ENCODE peak calls at places on chromosomes 16 and 17, in six cellular contexts. One of them, this sample, is unnamed.

GRCh38 chr16:84340305-84341040 is 27.9 kb upstream of the ATP2C2 start:
- DNase-seq in stomach: no peak
- DNase-seq in astrocyte of the hippocampus: no peak
- DNase-seq in ureter: peak; percentile 65
- DNase-seq in cardiac muscle cell: no peak
- DNase-seq in right lobe of liver: no peak
- DNase-seq in this sample: no peak

GRCh38 chr16:4261557-4262172 is 11.2 kb downstream of the TFAP4 start:
- DNase-seq in ureter: no peak
- DNase-seq in right lobe of liver: no peak
- DNase-seq in cardiac muscle cell: peak; percentile 66
- DNase-seq in astrocyte of the hippocampus: peak; percentile 33
- DNase-seq in stomach: no peak
- DNase-seq in this sample: no peak

GRCh38 chr17:81354944-81355327 is 40.3 kb upstream of the BAHCC1 start:
- DNase-seq in ureter: no peak
- DNase-seq in astrocyte of the hippocampus: no peak
- DNase-seq in right lobe of liver: no peak
- DNase-seq in stomach: no peak
- DNase-seq in cardiac muscle cell: no peak
- DNase-seq in this sample: no peak

GRCh38 chr16:30741461-30741914 is 6.7 kb upstream of the PHKG2 start:
- DNase-seq in right lobe of liver: peak; percentile 73
- DNase-seq in stomach: peak; percentile 72
- DNase-seq in cardiac muscle cell: peak; percentile 64
- DNase-seq in ureter: peak; percentile 84
- DNase-seq in astrocyte of the hippocampus: peak; percentile 95
- DNase-seq in this sample: no peak

GRCh38 chr16:77376358-77376757 is 58.5 kb downstream of the ADAMTS18 start:
- DNase-seq in ureter: no peak
- DNase-seq in stomach: no peak
- DNase-seq in right lobe of liver: no peak
- DNase-seq in cardiac muscle cell: no peak
- DNase-seq in astrocyte of the hippocampus: no peak
- DNase-seq in this sample: no peak

GRCh38 chr16:8878523-8878911 is 3.6 kb upstream of the LITAFD start:
- DNase-seq in right lobe of liver: no peak
- DNase-seq in stomach: no peak
- DNase-seq in cardiac muscle cell: no peak
- DNase-seq in ureter: no peak
- DNase-seq in astrocyte of the hippocampus: no peak
- DNase-seq in this sample: no peak

GRCh38 chr17:8430966-8431365 is 4.7 kb upstream of the NDEL1 start:
- DNase-seq in right lobe of liver: peak; percentile 92
- DNase-seq in cardiac muscle cell: no peak
- DNase-seq in astrocyte of the hippocampus: peak; percentile 84
- DNase-seq in stomach: no peak
- DNase-seq in ureter: no peak
- DNase-seq in this sample: no peak

GRCh38 chr17:50261051-50261915 is 13.0 kb upstream of the TMEM92 start:
- DNase-seq in right lobe of liver: no peak
- DNase-seq in stomach: no peak
- DNase-seq in ureter: no peak
- DNase-seq in cardiac muscle cell: no peak
- DNase-seq in astrocyte of the hippocampus: no peak
- DNase-seq in this sample: no peak

GRCh38 chr16:73017321-73017720 is 30.6 kb downstream of the ZFHX3 start:
- DNase-seq in ureter: no peak
- DNase-seq in right lobe of liver: no peak
- DNase-seq in astrocyte of the hippocampus: no peak
- DNase-seq in cardiac muscle cell: no peak
- DNase-seq in stomach: peak; percentile 37
- DNase-seq in this sample: no peak

GRCh38 chr17:64491034-64491860 is 5.6 kb downstream of the POLG2 start:
- DNase-seq in cardiac muscle cell: no peak
- DNase-seq in ureter: no peak
- DNase-seq in astrocyte of the hippocampus: peak; percentile 54
- DNase-seq in stomach: no peak
- DNase-seq in right lobe of liver: no peak
- DNase-seq in this sample: no peak

GRCh38 chr17:57938061-57938502 is 17.1 kb downstream of the CUEDC1 start:
- DNase-seq in stomach: no peak
- DNase-seq in right lobe of liver: no peak
- DNase-seq in ureter: no peak
- DNase-seq in astrocyte of the hippocampus: no peak
- DNase-seq in cardiac muscle cell: no peak
- DNase-seq in this sample: no peak

GRCh38 chr16:10744370-10745030 is 858 bp downstream of the NUBP1 start:
- DNase-seq in right lobe of liver: peak; percentile 42
- DNase-seq in cardiac muscle cell: no peak
- DNase-seq in stomach: no peak
- DNase-seq in ureter: no peak
- DNase-seq in astrocyte of the hippocampus: no peak
- DNase-seq in this sample: no peak

GRCh38 chr16:88070341-88070740 is 119.1 kb downstream of the BANP start:
- DNase-seq in ureter: no peak
- DNase-seq in astrocyte of the hippocampus: no peak
- DNase-seq in stomach: no peak
- DNase-seq in right lobe of liver: no peak
- DNase-seq in cardiac muscle cell: no peak
- DNase-seq in this sample: no peak

GRCh38 chr16:88726408-88726749 is 20.1 kb downstream of the CTU2 start:
- DNase-seq in stomach: no peak
- DNase-seq in cardiac muscle cell: no peak
- DNase-seq in astrocyte of the hippocampus: no peak
- DNase-seq in ureter: no peak
- DNase-seq in right lobe of liver: no peak
- DNase-seq in this sample: no peak

GRCh38 chr16:74279805-74280204 is 16.8 kb upstream of the PSMD7 start:
- DNase-seq in cardiac muscle cell: no peak
- DNase-seq in ureter: no peak
- DNase-seq in stomach: no peak
- DNase-seq in right lobe of liver: no peak
- DNase-seq in astrocyte of the hippocampus: no peak
- DNase-seq in this sample: no peak

GRCh38 chr17:75587718-75588545 is at the start of gene MYO15B:
- DNase-seq in right lobe of liver: peak; percentile 70
- DNase-seq in ureter: no peak
- DNase-seq in astrocyte of the hippocampus: peak; percentile 42
- DNase-seq in cardiac muscle cell: peak; percentile 47
- DNase-seq in stomach: peak; percentile 60
- DNase-seq in this sample: no peak

GRCh38 chr17:51165680-51166197 is 472 bp upstream of the NME2 start:
- DNase-seq in ureter: no peak
- DNase-seq in astrocyte of the hippocampus: no peak
- DNase-seq in cardiac muscle cell: no peak
- DNase-seq in right lobe of liver: no peak
- DNase-seq in stomach: peak; percentile 28
- DNase-seq in this sample: no peak

GRCh38 chr16:8956265-8957060 is 7.2 kb downstream of the USP7 start:
- DNase-seq in stomach: no peak
- DNase-seq in cardiac muscle cell: no peak
- DNase-seq in right lobe of liver: no peak
- DNase-seq in ureter: no peak
- DNase-seq in astrocyte of the hippocampus: no peak
- DNase-seq in this sample: no peak

GRCh38 chr17:5902671-5903070 is 167.5 kb upstream of the WSCD1 start:
- DNase-seq in cardiac muscle cell: no peak
- DNase-seq in astrocyte of the hippocampus: no peak
- DNase-seq in right lobe of liver: no peak
- DNase-seq in stomach: no peak
- DNase-seq in ureter: no peak
- DNase-seq in this sample: no peak

GRCh38 chr16:52450906-52451305 is 96.0 kb downstream of the TOX3 start:
- DNase-seq in cardiac muscle cell: no peak
- DNase-seq in right lobe of liver: no peak
- DNase-seq in ureter: no peak
- DNase-seq in astrocyte of the hippocampus: no peak
- DNase-seq in stomach: no peak
- DNase-seq in this sample: no peak

GRCh38 chr17:44865921-44866320 is 18.2 kb downstream of the HIGD1B start:
- DNase-seq in astrocyte of the hippocampus: no peak
- DNase-seq in stomach: no peak
- DNase-seq in cardiac muscle cell: no peak
- DNase-seq in ureter: no peak
- DNase-seq in right lobe of liver: no peak
- DNase-seq in this sample: no peak

GRCh38 chr17:27206447-27206846 is 87.5 kb upstream of the WSB1 start:
- DNase-seq in ureter: no peak
- DNase-seq in cardiac muscle cell: no peak
- DNase-seq in astrocyte of the hippocampus: no peak
- DNase-seq in stomach: no peak
- DNase-seq in right lobe of liver: no peak
- DNase-seq in this sample: no peak

GRCh38 chr16:86680137-86680536 is 101.8 kb downstream of the FOXL1 start:
- DNase-seq in right lobe of liver: no peak
- DNase-seq in stomach: no peak
- DNase-seq in cardiac muscle cell: no peak
- DNase-seq in ureter: peak; percentile 22
- DNase-seq in astrocyte of the hippocampus: peak; percentile 84
- DNase-seq in this sample: no peak

GRCh38 chr17:82615084-82616020 is 32.9 kb downstream of the WDR45B start:
- DNase-seq in right lobe of liver: no peak
- DNase-seq in ureter: no peak
- DNase-seq in astrocyte of the hippocampus: no peak
- DNase-seq in stomach: no peak
- DNase-seq in cardiac muscle cell: no peak
- DNase-seq in this sample: no peak

GRCh38 chr16:49598386-49599170 is 225.0 kb downstream of the C16orf78 start:
- DNase-seq in stomach: peak; percentile 21
- DNase-seq in ureter: peak; percentile 20
- DNase-seq in astrocyte of the hippocampus: no peak
- DNase-seq in right lobe of liver: peak; percentile 18
- DNase-seq in cardiac muscle cell: no peak
- DNase-seq in this sample: peak; percentile 68

GRCh38 chr16:79792952-79793351 is 192.4 kb upstream of the MAF start:
- DNase-seq in ureter: no peak
- DNase-seq in stomach: no peak
- DNase-seq in right lobe of liver: no peak
- DNase-seq in astrocyte of the hippocampus: no peak
- DNase-seq in cardiac muscle cell: no peak
- DNase-seq in this sample: no peak

GRCh38 chr16:49283376-49284049 is 1.9 kb upstream of the CBLN1 start:
- DNase-seq in stomach: no peak
- DNase-seq in right lobe of liver: no peak
- DNase-seq in astrocyte of the hippocampus: no peak
- DNase-seq in ureter: no peak
- DNase-seq in cardiac muscle cell: no peak
- DNase-seq in this sample: no peak

GRCh38 chr17:42674755-42675347 is 1.9 kb downstream of the PLEKHH3 start:
- DNase-seq in right lobe of liver: no peak
- DNase-seq in ureter: no peak
- DNase-seq in astrocyte of the hippocampus: no peak
- DNase-seq in cardiac muscle cell: no peak
- DNase-seq in stomach: peak; percentile 66
- DNase-seq in this sample: no peak

GRCh38 chr16:49580751-49581303 is 207.2 kb downstream of the C16orf78 start:
- DNase-seq in cardiac muscle cell: no peak
- DNase-seq in stomach: no peak
- DNase-seq in right lobe of liver: peak; percentile 69
- DNase-seq in astrocyte of the hippocampus: peak; percentile 38
- DNase-seq in ureter: no peak
- DNase-seq in this sample: no peak

GRCh38 chr16:16048904-16049582 is 99.6 kb downstream of the ABCC1 start:
- DNase-seq in right lobe of liver: no peak
- DNase-seq in stomach: no peak
- DNase-seq in ureter: no peak
- DNase-seq in astrocyte of the hippocampus: no peak
- DNase-seq in cardiac muscle cell: no peak
- DNase-seq in this sample: no peak

GRCh38 chr17:60284709-60285108 is 107.2 kb downstream of the USP32 start:
- DNase-seq in right lobe of liver: no peak
- DNase-seq in stomach: no peak
- DNase-seq in astrocyte of the hippocampus: no peak
- DNase-seq in cardiac muscle cell: no peak
- DNase-seq in ureter: no peak
- DNase-seq in this sample: no peak

GRCh38 chr17:27414686-27415085 is 41.6 kb upstream of the KSR1 start:
- DNase-seq in cardiac muscle cell: no peak
- DNase-seq in astrocyte of the hippocampus: no peak
- DNase-seq in ureter: no peak
- DNase-seq in stomach: no peak
- DNase-seq in right lobe of liver: no peak
- DNase-seq in this sample: no peak

GRCh38 chr17:9880582-9880999 is 24.5 kb downstream of the RCVRN start:
- DNase-seq in stomach: no peak
- DNase-seq in ureter: no peak
- DNase-seq in astrocyte of the hippocampus: peak; percentile 15
- DNase-seq in cardiac muscle cell: no peak
- DNase-seq in right lobe of liver: no peak
- DNase-seq in this sample: peak; percentile 1

GRCh38 chr17:62704381-62704971 is 77.0 kb downstream of the MRC2 start:
- DNase-seq in astrocyte of the hippocampus: peak; percentile 79
- DNase-seq in ureter: peak; percentile 60
- DNase-seq in right lobe of liver: no peak
- DNase-seq in stomach: peak; percentile 34
- DNase-seq in cardiac muscle cell: peak; percentile 44
- DNase-seq in this sample: no peak

GRCh38 chr17:47275245-47275984 is 21.8 kb downstream of the ITGB3 start:
- DNase-seq in cardiac muscle cell: peak; percentile 93
- DNase-seq in stomach: peak; percentile 66
- DNase-seq in astrocyte of the hippocampus: peak; percentile 90
- DNase-seq in ureter: peak; percentile 87
- DNase-seq in right lobe of liver: peak; percentile 88
- DNase-seq in this sample: no peak

GRCh38 chr16:53457670-53458069 is 23.4 kb downstream of the RBL2 start:
- DNase-seq in ureter: no peak
- DNase-seq in astrocyte of the hippocampus: no peak
- DNase-seq in right lobe of liver: no peak
- DNase-seq in cardiac muscle cell: no peak
- DNase-seq in stomach: no peak
- DNase-seq in this sample: peak; percentile 92

This sample was measured in GM12878.